ENCODE peak calls at places on chromosomes 5 and 9, in eight cellular contexts. One of them, this sample, is unnamed.

GRCh38 chr5:174252121-174252520 is 206.6 kb downstream of the NSG2 start:
- DNase-seq in A549: no peak
- DNase-seq in GM10248: no peak
- DNase-seq in WTC11: no peak
- DNase-seq in AG04450: no peak
- DNase-seq in sigmoid colon: no peak
- DNase-seq in cardiac fibroblast: no peak
- DNase-seq in GM23338: no peak
- DNase-seq in this sample: no peak

GRCh38 chr5:113205323-113205722 is 228.7 kb downstream of the DCP2 start:
- DNase-seq in cardiac fibroblast: no peak
- DNase-seq in WTC11: no peak
- DNase-seq in A549: no peak
- DNase-seq in AG04450: no peak
- DNase-seq in GM10248: no peak
- DNase-seq in GM23338: no peak
- DNase-seq in sigmoid colon: no peak
- DNase-seq in this sample: no peak

GRCh38 chr5:72096602-72097205 is 10.6 kb upstream of the MAP1B start:
- DNase-seq in AG04450: no peak
- DNase-seq in GM10248: no peak
- DNase-seq in sigmoid colon: no peak
- DNase-seq in WTC11: no peak
- DNase-seq in A549: no peak
- DNase-seq in cardiac fibroblast: no peak
- DNase-seq in GM23338: no peak
- DNase-seq in this sample: no peak

GRCh38 chr5:77491783-77492652 is at the start of gene WDR41:
- DNase-seq in GM23338: peak; percentile 89
- DNase-seq in sigmoid colon: peak; percentile 95
- DNase-seq in cardiac fibroblast: peak; percentile 95
- DNase-seq in GM10248: peak; percentile 90
- DNase-seq in WTC11: peak; percentile 86
- DNase-seq in AG04450: peak; percentile 94
- DNase-seq in A549: peak; percentile 92
- DNase-seq in this sample: peak; percentile 92

GRCh38 chr9:122144836-122145235 is 14.7 kb downstream of the NDUFA8 start:
- DNase-seq in cardiac fibroblast: peak; percentile 25
- DNase-seq in WTC11: no peak
- DNase-seq in GM10248: no peak
- DNase-seq in A549: no peak
- DNase-seq in sigmoid colon: no peak
- DNase-seq in GM23338: peak; percentile 17
- DNase-seq in AG04450: no peak
- DNase-seq in this sample: no peak

GRCh38 chr5:178590141-178590923 is at the start of gene COL23A1:
- DNase-seq in sigmoid colon: peak; percentile 77
- DNase-seq in AG04450: no peak
- DNase-seq in WTC11: peak; percentile 70
- DNase-seq in cardiac fibroblast: peak; percentile 47
- DNase-seq in A549: peak; percentile 17
- DNase-seq in GM23338: peak; percentile 86
- DNase-seq in GM10248: peak; percentile 59
- DNase-seq in this sample: peak; percentile 73

GRCh38 chr9:14271078-14271673 is 42.8 kb downstream of the NFIB start:
- DNase-seq in GM23338: peak; percentile 47
- DNase-seq in A549: peak; percentile 17
- DNase-seq in WTC11: peak; percentile 16
- DNase-seq in AG04450: peak; percentile 59
- DNase-seq in GM10248: no peak
- DNase-seq in cardiac fibroblast: peak; percentile 80
- DNase-seq in sigmoid colon: peak; percentile 85
- DNase-seq in this sample: no peak

GRCh38 chr9:93013856-93014582 is 44.5 kb upstream of the SUSD3 start:
- DNase-seq in cardiac fibroblast: no peak
- DNase-seq in GM23338: peak; percentile 67
- DNase-seq in AG04450: no peak
- DNase-seq in WTC11: peak; percentile 47
- DNase-seq in sigmoid colon: peak; percentile 40
- DNase-seq in GM10248: no peak
- DNase-seq in A549: no peak
- DNase-seq in this sample: no peak

GRCh38 chr5:136226401-136226800 is 33.4 kb upstream of the SMIM32 start:
- DNase-seq in A549: no peak
- DNase-seq in cardiac fibroblast: no peak
- DNase-seq in WTC11: no peak
- DNase-seq in GM23338: no peak
- DNase-seq in AG04450: no peak
- DNase-seq in sigmoid colon: no peak
- DNase-seq in GM10248: no peak
- DNase-seq in this sample: no peak

GRCh38 chr9:75101004-75101601 is 12.8 kb downstream of the OSTF1 start:
- DNase-seq in A549: no peak
- DNase-seq in GM10248: no peak
- DNase-seq in GM23338: peak; percentile 15
- DNase-seq in WTC11: no peak
- DNase-seq in sigmoid colon: no peak
- DNase-seq in cardiac fibroblast: no peak
- DNase-seq in AG04450: no peak
- DNase-seq in this sample: no peak

GRCh38 chr5:122789461-122790171 is 14.7 kb downstream of the SNX2 start:
- DNase-seq in GM23338: peak; percentile 4
- DNase-seq in WTC11: no peak
- DNase-seq in GM10248: no peak
- DNase-seq in sigmoid colon: no peak
- DNase-seq in AG04450: no peak
- DNase-seq in cardiac fibroblast: no peak
- DNase-seq in A549: no peak
- DNase-seq in this sample: no peak

GRCh38 chr5:138241688-138242547 is 28.8 kb upstream of the CDC23 start:
- DNase-seq in GM10248: peak; percentile 37
- DNase-seq in AG04450: no peak
- DNase-seq in sigmoid colon: peak; percentile 62
- DNase-seq in cardiac fibroblast: peak; percentile 13
- DNase-seq in A549: no peak
- DNase-seq in GM23338: peak; percentile 72
- DNase-seq in WTC11: peak; percentile 59
- DNase-seq in this sample: peak; percentile 37

GRCh38 chr5:57566914-57567313 is 84.3 kb upstream of the ACTBL2 start:
- DNase-seq in GM23338: peak; percentile 48
- DNase-seq in A549: no peak
- DNase-seq in sigmoid colon: no peak
- DNase-seq in AG04450: peak; percentile 57
- DNase-seq in GM10248: no peak
- DNase-seq in cardiac fibroblast: peak; percentile 92
- DNase-seq in WTC11: no peak
- DNase-seq in this sample: no peak

GRCh38 chr5:76137887-76138542 is 54.8 kb downstream of the SV2C start:
- DNase-seq in GM23338: no peak
- DNase-seq in A549: no peak
- DNase-seq in WTC11: no peak
- DNase-seq in GM10248: no peak
- DNase-seq in AG04450: no peak
- DNase-seq in cardiac fibroblast: no peak
- DNase-seq in sigmoid colon: no peak
- DNase-seq in this sample: no peak

GRCh38 chr5:90170231-90170630 is 239.3 kb downstream of the CETN3 start:
- DNase-seq in WTC11: no peak
- DNase-seq in GM23338: no peak
- DNase-seq in A549: no peak
- DNase-seq in AG04450: no peak
- DNase-seq in sigmoid colon: no peak
- DNase-seq in GM10248: no peak
- DNase-seq in cardiac fibroblast: no peak
- DNase-seq in this sample: no peak

GRCh38 chr9:137070906-137071275 is 534 bp upstream of the SAPCD2 start:
- DNase-seq in cardiac fibroblast: no peak
- DNase-seq in A549: no peak
- DNase-seq in GM10248: peak; percentile 44
- DNase-seq in sigmoid colon: no peak
- DNase-seq in WTC11: no peak
- DNase-seq in GM23338: no peak
- DNase-seq in AG04450: no peak
- DNase-seq in this sample: no peak

GRCh38 chr5:64649512-64649911 is 40.8 kb upstream of the SHISAL2B start:
- DNase-seq in A549: no peak
- DNase-seq in sigmoid colon: no peak
- DNase-seq in cardiac fibroblast: no peak
- DNase-seq in AG04450: no peak
- DNase-seq in WTC11: no peak
- DNase-seq in GM23338: no peak
- DNase-seq in GM10248: no peak
- DNase-seq in this sample: no peak
- TF ChIP-seq CTCF in A549: no peak
- TF ChIP-seq CTCF in sigmoid colon: no peak
- TF ChIP-seq CTCF in cardiac fibroblast: no peak
- TF ChIP-seq CTCF in AG04450: no peak
- TF ChIP-seq CTCF in WTC11: no peak
- TF ChIP-seq CTCF in GM23338: no peak
- TF ChIP-seq CTCF in GM10248: no peak
- TF ChIP-seq CTCF in this sample: no peak

DNA sequence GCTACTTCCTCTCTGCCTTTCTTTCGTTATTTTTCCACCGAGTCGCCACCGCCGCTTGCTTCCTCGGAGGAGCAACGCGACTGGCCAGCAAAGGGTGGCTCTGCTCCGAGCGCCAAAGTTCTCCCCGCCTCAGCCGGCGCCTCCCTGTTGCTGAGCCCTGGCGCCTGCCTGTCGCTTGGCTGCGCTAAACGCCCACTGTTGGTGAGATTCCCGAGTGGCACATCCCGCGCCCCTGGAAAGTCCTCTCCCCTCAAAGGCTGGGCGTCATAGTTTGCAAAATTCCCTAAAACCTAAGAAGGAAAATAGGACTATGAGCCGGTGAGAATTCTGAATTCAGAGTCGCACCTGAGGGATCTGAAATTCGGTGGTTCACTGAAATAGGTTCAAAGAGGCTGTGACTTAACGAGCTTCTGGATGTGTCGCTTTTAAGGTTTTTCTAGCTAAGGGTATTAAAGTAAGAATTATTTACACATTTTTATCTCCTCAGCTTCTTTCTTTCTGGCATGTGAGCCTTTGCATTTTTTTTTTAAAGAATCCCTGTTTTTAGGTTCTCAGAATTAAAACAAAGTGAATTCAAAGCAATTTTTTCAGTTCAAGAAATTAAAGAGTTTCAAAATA is at the start of gene GRIN3A:
- DNase-seq in A549: peak; percentile 18
- DNase-seq in sigmoid colon: no peak
- DNase-seq in WTC11: peak; percentile 63
- DNase-seq in cardiac fibroblast: peak; percentile 7
- DNase-seq in GM23338: peak; percentile 57
- DNase-seq in GM10248: peak; percentile 12
- DNase-seq in AG04450: no peak
- DNase-seq in this sample: peak; percentile 67
- TF ChIP-seq CTCF in A549: no peak
- TF ChIP-seq CTCF in sigmoid colon: no peak
- TF ChIP-seq CTCF in WTC11: no peak
- TF ChIP-seq CTCF in cardiac fibroblast: no peak
- TF ChIP-seq CTCF in GM23338: peak; percentile 71
- TF ChIP-seq CTCF in GM10248: peak; percentile 21
- TF ChIP-seq CTCF in AG04450: no peak
- TF ChIP-seq CTCF in this sample: no peak

GRCh38 chr5:73304381-73304780 is 131.4 kb downstream of the TMEM174 start:
- DNase-seq in sigmoid colon: no peak
- DNase-seq in A549: no peak
- DNase-seq in cardiac fibroblast: no peak
- DNase-seq in WTC11: no peak
- DNase-seq in GM10248: no peak
- DNase-seq in GM23338: no peak
- DNase-seq in AG04450: no peak
- DNase-seq in this sample: no peak

GRCh38 chr5:73301208-73302088 is 128.5 kb downstream of the TMEM174 start:
- DNase-seq in GM23338: peak; percentile 38
- DNase-seq in AG04450: no peak
- DNase-seq in cardiac fibroblast: no peak
- DNase-seq in GM10248: no peak
- DNase-seq in sigmoid colon: no peak
- DNase-seq in WTC11: no peak
- DNase-seq in A549: no peak
- DNase-seq in this sample: no peak

GRCh38 chr5:73302797-73303138 is 129.8 kb downstream of the TMEM174 start:
- DNase-seq in A549: no peak
- DNase-seq in sigmoid colon: no peak
- DNase-seq in WTC11: no peak
- DNase-seq in GM10248: no peak
- DNase-seq in AG04450: no peak
- DNase-seq in cardiac fibroblast: peak; percentile 28
- DNase-seq in GM23338: no peak
- DNase-seq in this sample: no peak

GRCh38 chr5:73305386-73305785 is 132.4 kb downstream of the TMEM174 start:
- DNase-seq in A549: no peak
- DNase-seq in WTC11: no peak
- DNase-seq in sigmoid colon: no peak
- DNase-seq in GM10248: no peak
- DNase-seq in AG04450: no peak
- DNase-seq in cardiac fibroblast: no peak
- DNase-seq in GM23338: no peak
- DNase-seq in this sample: no peak

GRCh38 chr5:73303139-73304079 is 130.4 kb downstream of the TMEM174 start:
- DNase-seq in sigmoid colon: no peak
- DNase-seq in AG04450: no peak
- DNase-seq in WTC11: peak; percentile 76
- DNase-seq in A549: peak; percentile 54
- DNase-seq in cardiac fibroblast: no peak
- DNase-seq in GM23338: peak; percentile 86
- DNase-seq in GM10248: no peak
- DNase-seq in this sample: peak; percentile 61
- TF ChIP-seq CTCF in sigmoid colon: no peak
- TF ChIP-seq CTCF in AG04450: no peak
- TF ChIP-seq CTCF in WTC11: peak; percentile 23
- TF ChIP-seq CTCF in A549: peak; percentile 47
- TF ChIP-seq CTCF in cardiac fibroblast: no peak
- TF ChIP-seq CTCF in GM23338: peak; percentile 77
- TF ChIP-seq CTCF in GM10248: no peak
- TF ChIP-seq CTCF in this sample: peak; percentile 33

GRCh38 chr5:91311168-91311696 is 71.9 kb downstream of the ARRDC3 start:
- DNase-seq in sigmoid colon: no peak
- DNase-seq in GM23338: no peak
- DNase-seq in A549: no peak
- DNase-seq in GM10248: no peak
- DNase-seq in WTC11: no peak
- DNase-seq in cardiac fibroblast: no peak
- DNase-seq in AG04450: no peak
- DNase-seq in this sample: no peak

GRCh38 chr5:91306497-91306896 is 76.6 kb downstream of the ARRDC3 start:
- DNase-seq in cardiac fibroblast: no peak
- DNase-seq in GM10248: no peak
- DNase-seq in AG04450: no peak
- DNase-seq in A549: no peak
- DNase-seq in sigmoid colon: no peak
- DNase-seq in WTC11: no peak
- DNase-seq in GM23338: no peak
- DNase-seq in this sample: no peak

GRCh38 chr5:91312698-91313097 is 70.4 kb downstream of the ARRDC3 start:
- DNase-seq in sigmoid colon: no peak
- DNase-seq in A549: no peak
- DNase-seq in GM23338: no peak
- DNase-seq in AG04450: no peak
- DNase-seq in WTC11: no peak
- DNase-seq in GM10248: no peak
- DNase-seq in cardiac fibroblast: peak; percentile 36
- DNase-seq in this sample: no peak

GRCh38 chr5:91307023-91307422 is 76.1 kb downstream of the ARRDC3 start:
- DNase-seq in AG04450: no peak
- DNase-seq in GM10248: no peak
- DNase-seq in GM23338: no peak
- DNase-seq in sigmoid colon: peak; percentile 90
- DNase-seq in cardiac fibroblast: peak; percentile 79
- DNase-seq in A549: peak; percentile 32
- DNase-seq in WTC11: no peak
- DNase-seq in this sample: no peak

GRCh38 chr5:91311697-91312501 is 71.2 kb downstream of the ARRDC3 start:
- DNase-seq in GM10248: peak; percentile 56
- DNase-seq in GM23338: peak; percentile 28
- DNase-seq in WTC11: no peak
- DNase-seq in sigmoid colon: peak; percentile 88
- DNase-seq in A549: peak; percentile 94
- DNase-seq in cardiac fibroblast: peak; percentile 99
- DNase-seq in AG04450: peak; percentile 96
- DNase-seq in this sample: no peak
- TF ChIP-seq CTCF in GM10248: no peak
- TF ChIP-seq CTCF in GM23338: peak; percentile 45
- TF ChIP-seq CTCF in WTC11: no peak
- TF ChIP-seq CTCF in sigmoid colon: no peak
- TF ChIP-seq CTCF in A549: no peak
- TF ChIP-seq CTCF in cardiac fibroblast: no peak
- TF ChIP-seq CTCF in AG04450: no peak
- TF ChIP-seq CTCF in this sample: no peak

This sample was measured in endothelial cell.